ENCODE peak calls at places on chromosomes 5 and 9, in five cellular contexts. N is GM12891, O is sigmoid colon, K is HCT116, J is SK-N-SH. S is an unnamed sample.

GRCh38 chr9:97419315-97419867 is 7.5 kb downstream of the TDRD7 start:
- DNase-seq in J (no peak), K (no peak), O (no peak), N (no peak), S (no peak)

GRCh38 chr9:136506425-136506824 is 23.6 kb upstream of the SEC16A start:
- DNase-seq in K (no peak), O (no peak), N (no peak), J (no peak), S (no peak)

GRCh38 chr9:93380410-93381060 is 71.0 kb upstream of the FAM120A start:
- DNase-seq in K (no peak), O (no peak), J (no peak), N (no peak), S (peak; percentile 30)

GRCh38 chr5:175701797-175702196 is 43.9 kb downstream of the HRH2 start:
- DNase-seq in N (no peak), J (no peak), K (no peak), O (peak; percentile 27), S (no peak)

GRCh38 chr5:133363807-133364587 is 248.3 kb downstream of the FSTL4 start:
- DNase-seq in O (no peak), J (no peak), K (no peak), N (no peak), S (no peak)

GRCh38 chr5:120655828-120656435 is 191.8 kb downstream of the PRR16 start:
- DNase-seq in O (no peak), N (no peak), J (no peak), K (peak; percentile 40), S (peak; percentile 51)

GRCh38 chr5:68356216-68356615 is 140.7 kb downstream of the PIK3R1 start:
- DNase-seq in J (no peak), K (no peak), O (no peak), N (no peak), S (no peak)

GRCh38 chr9:117454711-117455110 is 39.9 kb upstream of the ASTN2 start:
- DNase-seq in O (no peak), J (no peak), N (no peak), K (no peak), S (no peak)

GRCh38 chr9:121720992-121721350 is 69.5 kb downstream of the DAB2IP start:
- DNase-seq in N (no peak), O (no peak), K (no peak), J (no peak), S (peak; percentile 56)

GRCh38 chr5:126488362-126489065 is 65.3 kb downstream of the GRAMD2B start:
- DNase-seq in J (no peak), K (no peak), O (no peak), N (no peak), S (no peak)

GRCh38 chr9:134955801-134956200 is 38.1 kb upstream of the FCN1 start:
- DNase-seq in O (peak; percentile 40), K (no peak), J (no peak), N (no peak), S (no peak)

GRCh38 chr5:139925650-139926640 is 117.2 kb downstream of the NRG2 start:
- DNase-seq in O (no peak), N (no peak), K (no peak), J (no peak), S (no peak)

GRCh38 chr5:14326035-14326909 is 183.1 kb downstream of the TRIO start:
- DNase-seq in N (no peak), O (no peak), K (no peak), J (peak; percentile 42), S (peak; percentile 52)

GRCh38 chr9:136644343-136644592 is 18.4 kb upstream of the EGFL7 start:
- DNase-seq in N (no peak), J (no peak), K (no peak), O (peak; percentile 90), S (no peak)

GRCh38 chr5:39215857-39216256 is 3.5 kb downstream of the FYB1 start:
- DNase-seq in K (no peak), J (no peak), N (no peak), O (no peak), S (no peak)

GRCh38 chr9:79567671-79568098 is 4.1 kb upstream of the TLE4 start:
- DNase-seq in N (no peak), K (no peak), J (no peak), O (no peak), S (peak; percentile 33)

GRCh38 chr5:40627708-40628107 is 52.0 kb upstream of the PTGER4 start:
- DNase-seq in K (no peak), J (no peak), O (no peak), N (no peak), S (no peak)

GRCh38 chr5:84384604-84385575 is at the start of gene EDIL3:
- DNase-seq in J (peak; percentile 62), K (no peak), N (no peak), O (peak; percentile 67), S (peak; percentile 82)

GRCh38 chr9:16103613-16104012 is 550.8 kb downstream of the CCDC171 start:
- DNase-seq in N (no peak), K (no peak), J (no peak), O (peak; percentile 73), S (no peak)

GRCh38 chr9:76654575-76654974 is 109.7 kb upstream of the PCA3 start:
- DNase-seq in O (no peak), J (no peak), K (no peak), N (no peak), S (no peak)

GRCh38 chr9:93893899-93894690 is 61.1 kb downstream of the BARX1 start:
- DNase-seq in K (no peak), J (peak; percentile 8), N (no peak), O (peak; percentile 56), S (no peak)

GRCh38 chr9:6413365-6414263 is 615 bp downstream of the UHRF2 start:
- DNase-seq in N (no peak), K (no peak), J (peak; percentile 77), O (no peak), S (peak; percentile 61)

GRCh38 chr9:87867391-87867790 is 15.3 kb upstream of the SPATA31E1 start:
- DNase-seq in K (no peak), N (no peak), J (no peak), O (no peak), S (no peak)

GRCh38 chr5:97534166-97534565 is 351.1 kb upstream of the RIOK2 start:
- DNase-seq in O (no peak), K (peak; percentile 51), J (peak; percentile 41), N (no peak), S (peak; percentile 65)

GRCh38 chr9:85258823-85259370 is 482.9 kb downstream of the AGTPBP1 start:
- DNase-seq in J (peak; percentile 69), K (peak; percentile 63), O (no peak), N (peak; percentile 24), S (peak; percentile 84)

GRCh38 chr5:37905230-37905629 is 65.4 kb upstream of the GDNF start:
- DNase-seq in J (no peak), O (no peak), N (no peak), K (no peak), S (no peak)

GRCh38 chr5:82153082-82153481 is 125.1 kb downstream of the RPS23 start:
- DNase-seq in J (no peak), N (no peak), O (no peak), K (no peak), S (no peak)

GRCh38 chr5:88480766-88481499 is 212.3 kb upstream of the TMEM161B start:
- DNase-seq in J (no peak), N (no peak), O (no peak), K (no peak), S (no peak)

GRCh38 chr5:24232929-24233328 is 411.8 kb downstream of the CDH10 start:
- DNase-seq in J (no peak), N (no peak), O (no peak), K (no peak), S (no peak)

GRCh38 chr5:34586117-34586885 is 69.8 kb upstream of the RAI14 start:
- DNase-seq in N (no peak), O (no peak), J (no peak), K (no peak), S (no peak)

GRCh38 chr5:112787261-112787660 is 49.6 kb downstream of the APC start:
- DNase-seq in O (no peak), J (no peak), N (no peak), K (no peak), S (no peak)

GRCh38 chr5:128536861-128537305 is 1.2 kb downstream of the FBN2 start:
- DNase-seq in N (no peak), O (no peak), J (peak; percentile 6), K (no peak), S (peak; percentile 55)

GRCh38 chr9:95726756-95727155 is 148.7 kb upstream of the ERCC6L2 start:
- DNase-seq in K (peak; percentile 26), O (no peak), J (peak; percentile 63), N (no peak), S (peak; percentile 74)

GRCh38 chr9:127793093-127793708 is 7.4 kb downstream of the CDK9 start:
- DNase-seq in O (no peak), N (no peak), J (no peak), K (no peak), S (no peak)

GRCh38 chr9:110767559-110768063 is 99.0 kb downstream of the MUSK start:
- DNase-seq in O (peak; percentile 88), N (no peak), K (no peak), J (no peak), S (no peak)

GRCh38 chr5:149474198-149474597 is 77.0 kb downstream of the CSNK1A1 start:
- DNase-seq in J (no peak), N (no peak), O (no peak), K (no peak), S (no peak)
- TF ChIP-seq POLR2AphosphoS5 in J (no peak), N (no peak), O (no peak), K (peak; percentile 43), S (no peak)

GRCh38 chr5:17799521-17799920 is 165.3 kb downstream of the TAF11L14 start:
- DNase-seq in J (no peak), O (no peak), K (no peak), N (no peak), S (no peak)
- TF ChIP-seq POLR2AphosphoS5 in J (no peak), O (no peak), K (no peak), N (no peak), S (no peak)

GRCh38 chr9:82168585-82168984 is 180.0 kb downstream of the SPATA31D1 start:
- DNase-seq in N (no peak), J (no peak), O (no peak), K (no peak), S (no peak)

GRCh38 chr9:82161876-82162275 is 173.3 kb downstream of the SPATA31D1 start:
- DNase-seq in O (no peak), N (no peak), K (no peak), J (no peak), S (no peak)

GRCh38 chr9:82167296-82167695 is 178.7 kb downstream of the SPATA31D1 start:
- DNase-seq in J (no peak), K (no peak), O (no peak), N (no peak), S (no peak)

GRCh38 chr9:82164159-82164558 is 175.6 kb downstream of the SPATA31D1 start:
- DNase-seq in K (no peak), J (no peak), O (no peak), N (no peak), S (no peak)
- TF ChIP-seq POLR2AphosphoS5 in K (no peak), J (no peak), O (no peak), N (no peak), S (no peak)

DNA sequence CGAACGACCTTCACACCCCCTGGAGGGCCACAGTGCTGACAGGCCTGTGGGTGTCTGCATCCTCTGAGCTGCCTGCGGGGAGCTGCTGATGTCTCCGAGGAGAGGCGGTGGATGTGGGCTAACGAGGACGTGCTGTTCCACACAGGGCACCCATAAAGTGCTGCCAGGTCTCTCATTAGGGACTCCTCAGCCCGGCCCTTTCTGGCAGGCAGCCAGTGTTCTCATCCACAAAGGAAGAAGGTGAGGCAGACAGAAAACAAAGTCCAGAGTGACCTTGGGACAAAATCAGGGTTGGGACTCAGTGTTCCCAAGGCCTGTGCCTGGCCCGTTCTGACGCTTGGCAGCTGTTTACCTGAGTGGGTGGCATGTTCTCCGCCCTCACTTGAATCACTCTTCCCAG is 29.3 kb downstream of the CARTPT start:
- DNase-seq in O (peak; percentile 67), N (no peak), J (peak; percentile 28), K (no peak), S (no peak)
- TF ChIP-seq POLR2AphosphoS5 in O (no peak), N (no peak), J (no peak), K (no peak), S (no peak)

GRCh38 chr5:65833780-65834179 is 92.6 kb upstream of the ERBIN start:
- DNase-seq in J (no peak), K (no peak), N (no peak), O (no peak), S (no peak)
- TF ChIP-seq POLR2AphosphoS5 in J (no peak), K (no peak), N (no peak), O (no peak), S (no peak)

S was measured in GM23338.